ENCODE peak calls at places on chromosomes 3 and 15, in nine cellular contexts. Z is mesendoderm; R is mesothelial cell of epicardium; Q is omental fat pad; Y is activated naive CD4-positive, alpha-beta T cell treated with anti-CD3 and anti-CD28 coated beads for 36 hours; P is CD8-positive, alpha-beta memory T cell; F is lung microvascular endothelial cell; V is hippocampal formation; S is astrocyte of the hippocampus. A is an unnamed sample.

GRCh38 chr15:83446904-83447708 is at the start of gene SH3GL3:
- DNase-seq in Z (peak; percentile 96), R (peak; percentile 85), Q (peak; percentile 84), Y (peak; percentile 67), P (no peak), F (peak; percentile 87), V (peak; percentile 89), S (peak; percentile 87), A (no peak)

GRCh38 chr3:124787490-124788195 is 57.4 kb downstream of the UMPS start:
- DNase-seq in Z (no peak), R (no peak), Q (no peak), Y (no peak), P (no peak), F (no peak), V (no peak), S (peak; percentile 39), A (no peak)

GRCh38 chr15:53272116-53272515 is 482.0 kb upstream of the ONECUT1 start:
- DNase-seq in Z (peak; percentile 53), R (no peak), Q (no peak), Y (no peak), P (no peak), F (no peak), V (no peak), S (no peak), A (no peak)

GRCh38 chr3:14431928-14432834 is 29.8 kb downstream of the SLC6A6 start:
- DNase-seq in Z (peak; percentile 95), R (peak; percentile 58), Q (no peak), Y (peak; percentile 98), P (peak; percentile 92), F (peak; percentile 88), V (peak; percentile 69), S (peak; percentile 89), A (no peak)

GRCh38 chr3:32781211-32781968 is 36.4 kb upstream of the TRIM71 start:
- DNase-seq in Z (peak; percentile 96), R (peak; percentile 87), Q (no peak), Y (peak; percentile 74), P (peak; percentile 43), F (peak; percentile 87), V (peak; percentile 35), S (peak; percentile 93), A (peak; percentile 55)

GRCh38 chr3:72155391-72156064 is 370.6 kb upstream of the PROK2 start:
- DNase-seq in Z (no peak), R (no peak), Q (no peak), Y (no peak), P (no peak), F (peak; percentile 91), V (peak; percentile 27), S (peak; percentile 89), A (no peak)

GRCh38 chr15:96285306-96285705 is 45.2 kb upstream of the NR2F2 start:
- DNase-seq in Z (peak; percentile 23), R (no peak), Q (no peak), Y (no peak), P (no peak), F (no peak), V (no peak), S (peak; percentile 67), A (no peak)

GRCh38 chr3:73786346-73786807 is 161.6 kb upstream of the PDZRN3 start:
- DNase-seq in Z (no peak), R (no peak), Q (no peak), Y (no peak), P (no peak), F (peak; percentile 80), V (peak; percentile 15), S (peak; percentile 91), A (no peak)

GRCh38 chr3:31624054-31624709 is 91.5 kb downstream of the STT3B start:
- DNase-seq in Z (no peak), R (no peak), Q (no peak), Y (no peak), P (no peak), F (no peak), V (no peak), S (no peak), A (no peak)

GRCh38 chr3:46690798-46691197 is 2.7 kb downstream of the ALS2CL start:
- DNase-seq in Z (no peak), R (no peak), Q (no peak), Y (no peak), P (no peak), F (peak; percentile 18), V (no peak), S (peak; percentile 47), A (no peak)

A was measured in NCI-H1930.